ENCODE peak calls at places on chromosomes 4 and X, in seven cellular contexts. M, G, O, S, N, I and D are unnamed samples.

GRCh38 chrX:69060631-69061408 is 104.4 kb downstream of the PJA1 start:
- DNase-seq in M (no peak), G (peak; percentile 58), O (peak; percentile 2), S (peak; percentile 53), N (peak; percentile 22), I (peak; percentile 34), D (peak; percentile 30)

GRCh38 chr4:40848981-40849380 is 99.2 kb downstream of the NSUN7 start:
- DNase-seq in M (no peak), G (peak; percentile 51), O (no peak), S (peak; percentile 9), N (no peak), I (no peak), D (peak; percentile 54)

GRCh38 chr4:53654300-53654758 is 63.0 kb upstream of the LNX1 start:
- DNase-seq in M (no peak), G (peak; percentile 24), O (no peak), S (no peak), N (peak; percentile 49), I (no peak), D (peak; percentile 79)

GRCh38 chr4:991451-992296 is 1.5 kb downstream of the SLC26A1 start:
- DNase-seq in M (no peak), G (no peak), O (no peak), S (no peak), N (no peak), I (no peak), D (no peak)

GRCh38 chr4:156537275-156537674 is 434.3 kb downstream of the PDGFC start:
- DNase-seq in M (no peak), G (no peak), O (no peak), S (no peak), N (no peak), I (no peak), D (no peak)

GRCh38 chrX:124518888-124519287 is 172.5 kb downstream of the SH2D1A start:
- DNase-seq in M (no peak), G (no peak), O (no peak), S (no peak), N (peak; percentile 22), I (no peak), D (peak; percentile 35)

GRCh38 chr4:106985830-106986229 is 50.3 kb downstream of the DKK2 start:
- DNase-seq in M (no peak), G (no peak), O (no peak), S (peak; percentile 7), N (peak; percentile 7), I (no peak), D (peak; percentile 66)

GRCh38 chr4:184598753-184599491 is 50.3 kb downstream of the CASP3 start:
- DNase-seq in M (no peak), G (peak; percentile 70), O (no peak), S (no peak), N (peak; percentile 16), I (peak; percentile 40), D (peak; percentile 38)

GRCh38 chrX:72644946-72645345 is 69.2 kb downstream of the PHKA1 start:
- DNase-seq in M (no peak), G (no peak), O (no peak), S (no peak), N (no peak), I (no peak), D (no peak)

GRCh38 chrX:107146670-107147069 is 28.0 kb upstream of the RBM41 start:
- DNase-seq in M (no peak), G (peak; percentile 41), O (no peak), S (peak; percentile 24), N (no peak), I (no peak), D (peak; percentile 14)